ENCODE peak calls at places on chromosome 12, in five cellular contexts. I is Karpas-422, R is spleen, Z is left ventricle myocardium inferior, J is tibial nerve. P is an unnamed sample.
A peak's percentile ranks its signal among the peaks of the same experiment; 100 is the strongest.

GRCh38 chr12:42094277-42094676 is 50.4 kb downstream of the GXYLT1 start:
- DNase-seq in I (no peak), R (no peak), Z (no peak), J (no peak), P (peak; percentile 24)

GRCh38 chr12:57173089-57173488 is 25.7 kb upstream of the LRP1-AS start:
- DNase-seq in I (peak; percentile 60), R (no peak), Z (no peak), J (no peak), P (no peak)

GRCh38 chr12:78671295-78671694 is 193.3 kb upstream of the SYT1 start:
- DNase-seq in I (no peak), R (no peak), Z (no peak), J (no peak), P (no peak)

GRCh38 chr12:9323144-9323681 is 115.0 kb upstream of the PZP start:
- DNase-seq in I (peak; percentile 29), R (no peak), Z (no peak), J (no peak), P (no peak)

GRCh38 chr12:2924019-2924418 is 33.3 kb downstream of the TULP3 start:
- DNase-seq in I (no peak), R (no peak), Z (no peak), J (no peak), P (no peak)

GRCh38 chr12:129789921-129790320 is 113.9 kb downstream of the TMEM132D start:
- DNase-seq in I (no peak), R (no peak), Z (no peak), J (no peak), P (no peak)

GRCh38 chr12:102462803-102463499 is 17.4 kb downstream of the IGF1 start:
- DNase-seq in I (no peak), R (no peak), Z (no peak), J (no peak), P (no peak)

GRCh38 chr12:3680919-3681594 is 71.9 kb downstream of the CRACR2A start:
- DNase-seq in I (peak; percentile 62), R (no peak), Z (peak; percentile 71), J (no peak), P (no peak)

GRCh38 chr12:120790114-120790513 is 64.5 kb downstream of the ACADS start:
- DNase-seq in I (no peak), R (no peak), Z (no peak), J (no peak), P (no peak)

GRCh38 chr12:132853285-132854092 is 24.8 kb upstream of the GOLGA3 start:
- DNase-seq in I (no peak), R (no peak), Z (no peak), J (no peak), P (no peak)

GRCh38 chr12:56129210-56129691 is 1.2 kb downstream of the ESYT1 start:
- DNase-seq in I (peak; percentile 84), R (peak; percentile 96), Z (peak; percentile 65), J (no peak), P (peak; percentile 74)

GRCh38 chr12:91138337-91138905 is 27.1 kb upstream of the LUM start:
- DNase-seq in I (no peak), R (no peak), Z (peak; percentile 19), J (no peak), P (no peak)

GRCh38 chr12:131202592-131203378 is 249.1 kb downstream of the ADGRD1 start:
- DNase-seq in I (no peak), R (peak; percentile 55), Z (no peak), J (no peak), P (no peak)

GRCh38 chr12:116319851-116320621 is 42.5 kb upstream of the MED13L start:
- DNase-seq in I (no peak), R (no peak), Z (peak; percentile 50), J (no peak), P (no peak)

GRCh38 chr12:111753144-111753881 is 13.4 kb upstream of the ALDH2 start:
- DNase-seq in I (peak; percentile 65), R (peak; percentile 86), Z (peak; percentile 61), J (no peak), P (no peak)

GRCh38 chr12:3381059-3382047 is 109.7 kb upstream of the PRMT8 start:
- DNase-seq in I (no peak), R (no peak), Z (no peak), J (no peak), P (no peak)

GRCh38 chr12:40168868-40169267 is 55.9 kb upstream of the LRRK2 start:
- DNase-seq in I (no peak), R (no peak), Z (no peak), J (no peak), P (no peak)

GRCh38 chr12:78330131-78330530 is 499.4 kb downstream of the NAV3 start:
- DNase-seq in I (no peak), R (no peak), Z (no peak), J (no peak), P (no peak)

GRCh38 chr12:88625316-88625715 is 45.0 kb upstream of the KITLG start:
- DNase-seq in I (no peak), R (no peak), Z (no peak), J (no peak), P (no peak)

GRCh38 chr12:89067436-89067835 is 284.9 kb downstream of the DUSP6 start:
- DNase-seq in I (no peak), R (no peak), Z (no peak), J (no peak), P (no peak)

GRCh38 chr12:123024819-123025391 is 44.4 kb downstream of the ARL6IP4 start:
- DNase-seq in I (no peak), R (peak; percentile 3), Z (no peak), J (no peak), P (no peak)

GRCh38 chr12:18139989-18140596 is 50.1 kb upstream of the RERGL start:
- DNase-seq in I (peak; percentile 65), R (no peak), Z (no peak), J (no peak), P (no peak)

DNA sequence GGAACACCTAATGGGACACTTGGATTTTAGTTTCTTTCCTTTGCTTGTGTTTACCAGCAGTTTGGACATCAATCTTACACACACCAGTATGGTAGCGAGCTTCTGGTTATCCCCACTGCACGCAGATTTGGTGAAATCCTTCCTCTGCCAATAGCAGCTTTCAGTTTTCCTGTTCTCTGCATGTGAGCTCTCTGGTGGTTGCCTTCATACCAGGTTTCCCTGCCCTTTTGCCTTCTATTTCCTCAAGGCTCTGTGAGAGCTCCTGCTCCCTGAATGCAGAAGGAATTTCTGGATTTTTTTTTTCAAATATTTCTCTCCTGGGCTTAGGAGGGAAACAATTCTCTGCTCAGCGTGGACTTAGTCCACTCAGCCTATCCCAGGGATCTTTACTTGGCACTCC is 93.0 kb upstream of the CCDC91 start:
- DNase-seq in I (no peak), R (no peak), Z (no peak), J (no peak), P (no peak)
- H3K4me1 ChIP-seq in I (no peaks in the 10 kb centered on the region), R (no peaks in the 10 kb centered on the region), Z (no peaks in the 10 kb centered on the region), J (no peaks in the 10 kb centered on the region), P (no peaks in the 10 kb centered on the region)

GRCh38 chr12:64864319-64864718 is 39.9 kb downstream of the TBC1D30 start:
- DNase-seq in I (no peak), R (no peak), Z (no peak), J (no peak), P (no peak)

GRCh38 chr12:64858882-64859281 is 34.4 kb downstream of the TBC1D30 start:
- DNase-seq in I (no peak), R (no peak), Z (no peak), J (no peak), P (no peak)

DNA sequence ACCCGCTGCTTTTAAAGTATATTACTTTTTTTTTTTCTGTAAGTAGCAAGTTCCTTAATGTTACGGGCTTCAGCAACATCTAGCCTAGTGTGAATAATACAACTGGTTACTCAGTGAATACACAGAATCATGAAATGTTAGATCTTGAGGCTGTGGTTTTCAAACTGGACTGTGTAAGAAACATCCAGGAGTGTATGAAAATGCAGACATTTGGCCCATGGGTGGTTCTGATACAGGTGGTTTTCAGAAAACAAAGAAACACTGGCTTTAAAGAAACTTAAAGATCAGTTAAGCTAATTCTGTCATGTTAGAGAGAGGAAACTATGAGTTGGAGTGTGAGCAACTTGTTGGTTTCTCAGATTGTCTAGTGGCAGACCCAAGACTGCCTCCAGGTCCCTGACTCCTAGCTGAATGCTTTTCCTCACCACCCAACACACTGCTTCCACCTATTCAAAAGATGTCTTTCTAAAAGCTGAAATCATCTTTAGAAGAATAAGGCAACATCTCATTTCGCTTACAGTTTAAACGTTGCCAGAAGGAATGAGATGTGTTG is 36.1 kb downstream of the TBC1D30 start:
- DNase-seq in I (no peak), R (no peak), Z (no peak), J (no peak), P (no peak)
- H3K4me1 ChIP-seq in I (no peaks in the 10 kb centered on the region), R (no peaks in the 10 kb centered on the region), Z (no peaks in the 10 kb centered on the region), J (no peaks in the 10 kb centered on the region), P (no peaks in the 10 kb centered on the region)

GRCh38 chr12:53069621-53070410 is 9.4 kb downstream of the SPRYD3 start:
- DNase-seq in I (no peak), R (no peak), Z (peak; percentile 55), J (no peak), P (no peak)
- H3K4me1 ChIP-seq in I (no peaks in the 10 kb centered on the region), R (peaks cover 25% of the 10 kb centered on the region), Z (peaks cover 99% of the 10 kb centered on the region), J (peaks cover 75% of the 10 kb centered on the region), P (peaks cover 7% of the 10 kb centered on the region)

GRCh38 chr12:105222326-105222655 is 13.7 kb downstream of the APPL2 start:
- DNase-seq in I (no peak), R (no peak), Z (no peak), J (no peak), P (no peak)
- H3K4me1 ChIP-seq in I (peaks cover 17% of the 10 kb centered on the region), R (peaks cover 30% of the 10 kb centered on the region), Z (peaks cover 97% of the 10 kb centered on the region), J (peaks cover 24% of the 10 kb centered on the region), P (peaks cover 7% of the 10 kb centered on the region)